ENCODE peak calls at places on chromosomes 2 and 18, in four cellular contexts. Y is A549; F is stimulated activated CD4-positive, alpha-beta T cell treated with anti-CD3 and anti-CD28 coated beads, Interleukin-2, amount 100 ng/mL, for 48 hours; D is AML-193. C is an unnamed sample.

GRCh38 chr2:5725794-5726463 is 33.7 kb downstream of the SOX11 start:
- DNase-seq in Y (no peak), F (no peak), D (no peak), C (no peak)

GRCh38 chr2:168961450-168962229 is 60.5 kb downstream of the G6PC2 start:
- DNase-seq in Y (peak; percentile 80), F (peak; percentile 50), D (peak; percentile 83), C (peak; percentile 56)

GRCh38 chr2:11073791-11074190 is 81.5 kb upstream of the SLC66A3 start:
- DNase-seq in Y (no peak), F (no peak), D (no peak), C (no peak)

GRCh38 chr2:314561-315336 is 26.9 kb upstream of the ALKAL2 start:
- DNase-seq in Y (no peak), F (no peak), D (no peak), C (no peak)

GRCh38 chr18:28468903-28469302 is 292.0 kb upstream of the CDH2 start:
- DNase-seq in Y (no peak), F (no peak), D (no peak), C (no peak)

GRCh38 chr2:73896362-73897239 is 3.8 kb downstream of the ACTG2 start:
- DNase-seq in Y (no peak), F (no peak), D (no peak), C (peak; percentile 62)

GRCh38 chr2:98158305-98158704 is 71.3 kb downstream of the VWA3B start:
- DNase-seq in Y (no peak), F (no peak), D (no peak), C (no peak)

GRCh38 chr18:59660976-59661743 is 36.1 kb downstream of the CCBE1 start:
- DNase-seq in Y (no peak), F (no peak), D (no peak), C (peak; percentile 35)

GRCh38 chr2:43267393-43267792 is 41.0 kb upstream of the ZFP36L2 start:
- DNase-seq in Y (no peak), F (no peak), D (no peak), C (no peak)

GRCh38 chr2:50492452-50492851 is 539.5 kb downstream of the NRXN1 start:
- DNase-seq in Y (peak; percentile 64), F (peak; percentile 3), D (peak; percentile 47), C (peak; percentile 18)